ENCODE peak calls at places on chromosomes 5 and 9, in ten cellular contexts. X is OCI-LY7; H is A673; Y is HFFc6; B is effector memory CD8-positive, alpha-beta T cell; L is memory B cell; W is T-helper 17 cell; A is CD4-positive, alpha-beta T cell; C is dorsolateral prefrontal cortex; E is nephron progenitor cell. M is an unnamed sample.

GRCh38 chr5:53416144-53416730 is 64.2 kb upstream of the FST start:
- DNase-seq in B (no peak), L (no peak), C (no peak), X (peak), Y (no peak), A (no peak), H (no peak), W (no peak), E (no peak), M (no peak)

GRCh38 chr9:25724424-25724823 is 46.2 kb upstream of the TUSC1 start:
- DNase-seq in A (no peak), C (no peak), E (no peak), W (no peak), H (no peak), L (no peak), Y (peak), X (no peak), B (no peak), M (no peak)

GRCh38 chr5:1750469-1750868 is 49.2 kb downstream of the MRPL36 start:
- DNase-seq in E (no peak), A (no peak), H (no peak), C (no peak), Y (no peak), B (no peak), L (no peak), X (no peak), W (no peak), M (no peak)

GRCh38 chr5:71894091-71894490 is 175.0 kb downstream of the CARTPT start:
- DNase-seq in E (no peak), W (no peak), X (no peak), L (no peak), B (no peak), C (no peak), A (no peak), Y (no peak), H (no peak), M (no peak)

GRCh38 chr9:89821081-89821480 is 216.3 kb downstream of the GADD45G start:
- DNase-seq in W (no peak), A (no peak), C (no peak), L (no peak), H (no peak), Y (no peak), X (no peak), B (no peak), E (no peak), M (no peak)

GRCh38 chr5:37014321-37014720 is 137.8 kb downstream of the NIPBL start:
- DNase-seq in L (no peak), H (no peak), Y (no peak), B (no peak), E (no peak), C (no peak), W (no peak), X (no peak), A (no peak), M (no peak)

GRCh38 chr5:150377964-150378694 is 20.6 kb downstream of the TCOF1 start:
- DNase-seq in E (no peak), B (no peak), Y (peak), A (no peak), H (no peak), X (no peak), L (no peak), W (no peak), C (no peak), M (no peak)

GRCh38 chr5:151107084-151107483 is 26.2 kb upstream of the TNIP1 start:
- DNase-seq in B (no peak), C (no peak), H (no peak), Y (no peak), L (no peak), E (no peak), A (no peak), X (no peak), W (no peak), M (no peak)

GRCh38 chr9:78669591-78669990 is 372.7 kb downstream of the PSAT1 start:
- DNase-seq in Y (no peak), E (no peak), X (no peak), L (no peak), W (no peak), A (no peak), H (no peak), B (no peak), C (no peak), M (no peak)

GRCh38 chr5:135541969-135542502 is 6.3 kb upstream of the NEUROG1 start:
- DNase-seq in A (no peak), X (no peak), L (no peak), C (no peak), B (no peak), E (no peak), Y (no peak), W (no peak), H (no peak), M (no peak)

GRCh38 chr9:95752129-95752731 is 123.3 kb upstream of the ERCC6L2 start:
- DNase-seq in C (no peak), L (no peak), A (no peak), W (no peak), B (no peak), E (peak), X (no peak), H (no peak), Y (no peak), M (no peak)

GRCh38 chr5:5306696-5307095 is 115.8 kb upstream of the ICE1 start:
- DNase-seq in L (no peak), W (no peak), A (no peak), H (peak), Y (peak), X (no peak), B (no peak), E (no peak), C (no peak), M (no peak)

GRCh38 chr5:44881266-44881665 is 72.5 kb downstream of the MRPS30 start:
- DNase-seq in X (no peak), Y (no peak), W (no peak), L (no peak), C (no peak), B (no peak), H (no peak), A (no peak), E (no peak), M (no peak)

GRCh38 chr5:9932770-9933169 is 302.6 kb upstream of the TAS2R1 start:
- DNase-seq in H (peak), L (no peak), B (no peak), A (no peak), W (no peak), X (no peak), C (no peak), Y (peak), E (no peak), M (no peak)

GRCh38 chr9:136310273-136311030 is 6.6 kb upstream of the CCDC187 start:
- DNase-seq in E (no peak), W (no peak), Y (no peak), X (peak), L (no peak), C (no peak), H (no peak), A (no peak), B (no peak), M (no peak)

GRCh38 chr5:141926434-141926833 is 2.8 kb downstream of the DELE1 start:
- DNase-seq in X (no peak), E (no peak), C (no peak), H (no peak), Y (no peak), L (no peak), B (no peak), A (no peak), W (no peak), M (no peak)

GRCh38 chr9:35490910-35491465 is 1.1 kb downstream of the RUSC2 start:
- DNase-seq in C (no peak), Y (no peak), W (no peak), X (no peak), L (no peak), A (no peak), E (no peak), B (no peak), H (no peak), M (no peak)

GRCh38 chr5:55234171-55234700 is 828 bp upstream of the CCNO start:
- DNase-seq in H (peak), A (no peak), W (no peak), L (no peak), X (no peak), Y (peak), E (peak), C (peak), B (no peak), M (no peak)

GRCh38 chr9:34373749-34374148 is 2.9 kb downstream of the MYORG start:
- DNase-seq in E (no peak), Y (no peak), H (no peak), L (no peak), B (no peak), A (no peak), W (no peak), C (no peak), X (no peak), M (no peak)

GRCh38 chr9:111078391-111079038 is 40.2 kb upstream of the LPAR1 start:
- DNase-seq in B (no peak), H (no peak), C (no peak), W (no peak), X (no peak), E (no peak), L (no peak), A (no peak), Y (no peak), M (peak)

GRCh38 chr5:137619191-137619870 is 116.6 kb downstream of the KLHL3 start:
- DNase-seq in Y (peak), B (no peak), H (peak), W (no peak), L (no peak), A (no peak), X (no peak), E (no peak), C (peak), M (no peak)